ENCODE peak calls at places on chromosomes 6 and 20, in seven cellular contexts. Z, J, R, G, H, S and X are unnamed samples.

GRCh38 chr6:17393335-17394191 is at the start of gene CAP2:
- DNase-seq in Z (peak), J (peak), R (peak), G (peak), H (peak), S (peak), X (peak)

GRCh38 chr20:288956-289692 is 1.4 kb downstream of the C20orf96 start:
- DNase-seq in Z (no peak), J (no peak), R (no peak), G (no peak), H (no peak), S (no peak), X (no peak)

GRCh38 chr6:63685453-63686379 is 50.1 kb downstream of the PHF3 start:
- DNase-seq in Z (no peak), J (no peak), R (no peak), G (no peak), H (no peak), S (no peak), X (no peak)

GRCh38 chr20:50814438-50815161 is 19.7 kb downstream of the BCAS4 start:
- DNase-seq in Z (no peak), J (no peak), R (no peak), G (no peak), H (peak), S (no peak), X (no peak)

GRCh38 chr6:17505767-17506280 is 94.3 kb upstream of the FAM8A1 start:
- DNase-seq in Z (no peak), J (peak), R (peak), G (no peak), H (no peak), S (peak), X (no peak)

GRCh38 chr6:51099201-51099600 is 280.5 kb downstream of the TFAP2B start:
- DNase-seq in Z (no peak), J (no peak), R (no peak), G (no peak), H (no peak), S (no peak), X (no peak)

GRCh38 chr6:89834884-89835792 is 5.5 kb downstream of the CASP8AP2 start:
- DNase-seq in Z (no peak), J (no peak), R (peak), G (no peak), H (no peak), S (peak), X (no peak)

GRCh38 chr6:87791982-87792381 is 89.9 kb upstream of the AKIRIN2 start:
- DNase-seq in Z (no peak), J (no peak), R (no peak), G (no peak), H (no peak), S (no peak), X (no peak)

GRCh38 chr6:32082951-32083350 is 26.2 kb downstream of the TNXB start:
- DNase-seq in Z (no peak), J (no peak), R (no peak), G (no peak), H (no peak), S (peak), X (no peak)

GRCh38 chr6:88910922-88911778 is 52.3 kb downstream of the RNGTT start:
- DNase-seq in Z (no peak), J (no peak), R (no peak), G (no peak), H (no peak), S (no peak), X (no peak)

GRCh38 chr6:13098808-13099570 is 229.3 kb downstream of the TBC1D7 start:
- DNase-seq in Z (no peak), J (no peak), R (no peak), G (no peak), H (no peak), S (no peak), X (no peak)

GRCh38 chr6:89564752-89565427 is 73.7 kb downstream of the LYRM2 start:
- DNase-seq in Z (no peak), J (peak), R (no peak), G (no peak), H (no peak), S (no peak), X (no peak)

GRCh38 chr20:22698443-22698842 is 114.1 kb upstream of the FOXA2 start:
- DNase-seq in Z (no peak), J (no peak), R (no peak), G (no peak), H (no peak), S (no peak), X (no peak)

GRCh38 chr6:42108071-42108470 is 34.3 kb downstream of the C6orf132 start:
- DNase-seq in Z (no peak), J (no peak), R (no peak), G (no peak), H (no peak), S (no peak), X (no peak)

GRCh38 chr6:170136541-170137175 is 154.2 kb downstream of the DLL1 start:
- DNase-seq in Z (no peak), J (no peak), R (no peak), G (peak), H (no peak), S (no peak), X (no peak)

GRCh38 chr6:137202078-137202477 is 17.1 kb downstream of the IFNGR1 start:
- DNase-seq in Z (no peak), J (no peak), R (no peak), G (no peak), H (no peak), S (peak), X (no peak)
- H3K4ac ChIP-seq in Z (no peak), J (no peak), R (no peak), G (no peak), H (no peak), S (no peak), X (no peak)

GRCh38 chr6:167726043-167726442 is 100.7 kb upstream of the AFDN start:
- DNase-seq in Z (no peak), J (no peak), R (no peak), G (peak), H (no peak), S (no peak), X (no peak)
- H2BK5ac ChIP-seq in Z (no peak), J (no peak), R (no peak), G (no peak), H (no peak), S (no peak), X (no peak)

GRCh38 chr6:5732496-5732895 is 274.2 kb downstream of the NRN1 start:
- DNase-seq in Z (no peak), J (no peak), R (no peak), G (no peak), H (no peak), S (no peak), X (no peak)
- H3K27ac ChIP-seq in Z (no peak), J (no peak), R (no peak), G (no peak), H (no peak), S (no peak), X (no peak)

GRCh38 chr6:72262254-72262653 is 359.6 kb upstream of the KCNQ5 start:
- DNase-seq in Z (no peak), J (no peak), R (no peak), G (no peak), H (no peak), S (no peak), X (no peak)
- H3K4ac ChIP-seq in Z (no peak), J (no peak), R (no peak), G (no peak), H (no peak), S (no peak), X (no peak)

GRCh38 chr6:70327036-70327435 is 24.2 kb upstream of the COL9A1 start:
- DNase-seq in Z (no peak), J (no peak), R (no peak), G (no peak), H (no peak), S (no peak), X (peak)
- H2BK5ac ChIP-seq in Z (no peak), J (no peak), R (no peak), G (no peak), H (no peak), S (no peak), X (no peak)